ENCODE peak calls at places on chromosomes 13 and 19, in seven cellular contexts. D is AG20443, I is heart right ventricle, Z is HT1080, M is NCI-H345, V is NCI-H2081, B is HCEC 1CT. K is an unnamed sample.

GRCh38 chr13:40115456-40115855 is 460.0 kb downstream of the COG6 start:
- DNase-seq in D (no peak), I (no peak), Z (no peak), M (no peak), V (no peak), B (no peak), K (no peak)

GRCh38 chr19:771332-771785 is 20.4 kb downstream of the MISP start:
- DNase-seq in D (peak), I (no peak), Z (peak), M (peak), V (peak), B (peak), K (no peak)

GRCh38 chr19:55659822-55660221 is 5.0 kb downstream of the U2AF2 start:
- DNase-seq in D (no peak), I (no peak), Z (no peak), M (no peak), V (no peak), B (no peak), K (no peak)

GRCh38 chr13:93079294-93079693 is 147.3 kb upstream of the GPC6 start:
- DNase-seq in D (no peak), I (no peak), Z (no peak), M (peak), V (peak), B (peak), K (no peak)

GRCh38 chr13:52158629-52159158 is 703 bp downstream of the NEK3 start:
- DNase-seq in D (peak), I (peak), Z (no peak), M (no peak), V (no peak), B (no peak), K (peak)

GRCh38 chr19:6501740-6502648 is at the start of gene TUBB4A:
- DNase-seq in D (peak), I (peak), Z (no peak), M (no peak), V (no peak), B (no peak), K (no peak)

GRCh38 chr13:65966991-65967451 is 1263.1 kb downstream of the PCDH9 start:
- DNase-seq in D (peak), I (no peak), Z (peak), M (no peak), V (no peak), B (peak), K (no peak)

GRCh38 chr13:98664924-98665637 is 87.4 kb downstream of the SLC15A1 start:
- DNase-seq in D (no peak), I (no peak), Z (peak), M (no peak), V (no peak), B (no peak), K (no peak)

GRCh38 chr13:20340136-20340758 is 108.1 kb upstream of the GJB6 start:
- DNase-seq in D (no peak), I (no peak), Z (no peak), M (no peak), V (no peak), B (no peak), K (no peak)

GRCh38 chr13:57627663-57628062 is 3.9 kb upstream of the PCDH17 start:
- DNase-seq in D (peak), I (no peak), Z (peak), M (peak), V (peak), B (peak), K (peak)

GRCh38 chr19:33872445-33873320 is 76.0 kb downstream of the KCTD15 start:
- DNase-seq in D (no peak), I (no peak), Z (peak), M (no peak), V (no peak), B (no peak), K (no peak)

GRCh38 chr19:7561229-7561806 is 25.8 kb downstream of the PNPLA6 start:
- DNase-seq in D (no peak), I (no peak), Z (no peak), M (no peak), V (no peak), B (no peak), K (no peak)

GRCh38 chr19:5018224-5019015 is 49.5 kb downstream of the KDM4B start:
- DNase-seq in D (peak), I (no peak), Z (peak), M (no peak), V (no peak), B (no peak), K (no peak)

GRCh38 chr19:17931532-17932191 is 1.2 kb upstream of the CCDC124 start:
- DNase-seq in D (no peak), I (no peak), Z (no peak), M (no peak), V (no peak), B (no peak), K (no peak)